ENCODE peak calls at places on chromosomes 12 and 14, in seven cellular contexts. P is CD4-positive, CD25-positive, alpha-beta regulatory T cell; J is CD8-positive, alpha-beta T cell; M is esophagus squamous epithelium; X is PC-3; N is kidney; W is heart right ventricle. O is an unnamed sample.
A peak's percentile ranks its signal among the peaks of the same experiment; 100 is the strongest.

GRCh38 chr12:4091001-4091789 is 182.4 kb upstream of the CCND2 start:
- DNase-seq in P (no peak), J (no peak), M (no peak), X (no peak), N (no peak), W (no peak), O (no peak)

GRCh38 chr12:93130371-93131049 is 201.4 kb upstream of the EEA1 start:
- DNase-seq in P (no peak), J (no peak), M (no peak), X (no peak), N (no peak), W (no peak), O (no peak)

GRCh38 chr12:94670885-94671284 is 20.5 kb upstream of the TMCC3 start:
- DNase-seq in P (no peak), J (no peak), M (no peak), X (no peak), N (no peak), W (no peak), O (no peak)

GRCh38 chr12:66035289-66035961 is 95.1 kb downstream of the LLPH start:
- DNase-seq in P (no peak), J (no peak), M (no peak), X (peak; percentile 79), N (no peak), W (no peak), O (no peak)

GRCh38 chr12:115758886-115759620 is 518.4 kb downstream of the MED13L start:
- DNase-seq in P (no peak), J (no peak), M (no peak), X (peak; percentile 11), N (no peak), W (no peak), O (no peak)

GRCh38 chr14:92595267-92595666 is 81.7 kb downstream of the RIN3 start:
- DNase-seq in P (no peak), J (no peak), M (no peak), X (no peak), N (no peak), W (no peak), O (no peak)

GRCh38 chr14:77098470-77099353 is 654 bp downstream of the CIPC start:
- DNase-seq in P (peak; percentile 15), J (peak; percentile 21), M (peak; percentile 37), X (peak; percentile 46), N (peak; percentile 92), W (peak; percentile 68), O (no peak)

GRCh38 chr12:106757623-106758348 is 16.7 kb upstream of the RIC8B start:
- DNase-seq in P (no peak), J (no peak), M (no peak), X (no peak), N (no peak), W (no peak), O (no peak)

GRCh38 chr14:95677168-95677835 is 8.9 kb upstream of the TCL1B start:
- DNase-seq in P (no peak), J (no peak), M (no peak), X (no peak), N (no peak), W (no peak), O (no peak)

GRCh38 chr12:96981053-96981452 is 74.0 kb downstream of the NEDD1 start:
- DNase-seq in P (no peak), J (no peak), M (no peak), X (peak; percentile 53), N (no peak), W (no peak), O (no peak)

GRCh38 chr12:29719381-29719780 is 64.4 kb downstream of the TMTC1 start:
- DNase-seq in P (no peak), J (no peak), M (no peak), X (no peak), N (no peak), W (no peak), O (no peak)

GRCh38 chr12:131060011-131060703 is 106.5 kb downstream of the ADGRD1 start:
- DNase-seq in P (no peak), J (no peak), M (no peak), X (no peak), N (peak; percentile 54), W (no peak), O (no peak)

GRCh38 chr12:98579347-98579746 is 14.1 kb upstream of the SLC25A3 start:
- DNase-seq in P (no peak), J (no peak), M (no peak), X (no peak), N (no peak), W (no peak), O (no peak)

GRCh38 chr14:50044040-50044651 is 72.2 kb downstream of the VCPKMT start:
- DNase-seq in P (no peak), J (no peak), M (no peak), X (no peak), N (no peak), W (no peak), O (peak; percentile 52)

GRCh38 chr12:104615048-104615561 is 158.4 kb downstream of the CHST11 start:
- DNase-seq in P (no peak), J (no peak), M (no peak), X (no peak), N (no peak), W (peak; percentile 16), O (no peak)

GRCh38 chr14:54565236-54566151 is 1.4 kb upstream of the SAMD4A start:
- DNase-seq in P (peak; percentile 69), J (peak; percentile 77), M (peak; percentile 56), X (peak; percentile 97), N (peak; percentile 97), W (peak; percentile 96), O (peak; percentile 86)

GRCh38 chr14:105070760-105071137 is 5.5 kb upstream of the GPR132 start:
- DNase-seq in P (no peak), J (peak; percentile 25), M (no peak), X (no peak), N (peak; percentile 71), W (no peak), O (no peak)

GRCh38 chr12:48924617-48925217 is 575 bp downstream of the FKBP11 start:
- DNase-seq in P (peak; percentile 62), J (peak; percentile 83), M (no peak), X (peak; percentile 44), N (peak; percentile 86), W (peak; percentile 29), O (peak; percentile 81)

GRCh38 chr14:76599556-76599955 is 161.7 kb upstream of the VASH1 start:
- DNase-seq in P (no peak), J (no peak), M (no peak), X (no peak), N (no peak), W (no peak), O (no peak)

GRCh38 chr12:70049596-70050360 is 193.5 kb upstream of the CNOT2 start:
- DNase-seq in P (no peak), J (peak; percentile 5), M (no peak), X (peak; percentile 96), N (no peak), W (no peak), O (no peak)

GRCh38 chr12:71415336-71416231 is 24.0 kb upstream of the LGR5 start:
- DNase-seq in P (no peak), J (peak; percentile 9), M (no peak), X (peak; percentile 81), N (no peak), W (peak; percentile 29), O (peak; percentile 47)

GRCh38 chr12:66516133-66516532 is 162.7 kb downstream of the GRIP1 start:
- DNase-seq in P (no peak), J (no peak), M (no peak), X (no peak), N (no peak), W (no peak), O (no peak)

GRCh38 chr14:28709571-28710305 is 56.8 kb upstream of the FOXG1 start:
- DNase-seq in P (no peak), J (no peak), M (no peak), X (no peak), N (no peak), W (no peak), O (no peak)

DNA sequence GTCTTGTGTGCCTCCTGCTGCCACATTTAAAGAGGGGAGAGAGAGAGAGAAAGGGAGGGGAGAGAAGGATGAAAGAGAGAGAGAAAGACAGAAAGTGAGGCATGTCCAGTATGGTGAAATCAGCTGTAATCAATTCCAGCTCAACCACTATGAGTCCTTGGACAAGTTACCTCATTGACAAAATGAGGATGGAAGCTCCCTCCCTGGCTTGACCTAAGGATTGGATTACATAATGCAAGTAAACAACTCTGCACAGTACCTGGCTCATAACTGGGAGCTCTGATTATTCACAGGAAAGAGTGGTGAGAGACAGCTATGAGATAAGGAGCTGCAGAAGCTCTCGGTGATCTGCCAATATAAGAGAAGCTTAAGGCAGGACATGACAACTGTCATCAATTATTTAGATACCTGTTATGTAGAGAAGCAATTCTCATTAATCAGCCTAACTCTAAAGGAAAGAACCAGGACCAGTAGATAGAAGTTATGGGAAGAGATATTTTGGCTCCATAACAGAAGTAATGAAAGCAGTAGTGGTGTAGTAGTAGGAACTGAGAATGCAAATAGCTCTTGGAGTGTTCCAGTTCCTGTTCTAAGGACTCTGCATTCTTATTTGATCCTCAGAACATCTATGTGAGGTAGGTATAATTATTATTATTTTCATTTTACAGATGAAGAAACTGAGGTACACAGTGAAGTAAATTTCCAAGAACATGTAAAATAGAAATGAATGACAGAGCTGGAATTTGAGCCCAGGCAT is 791.6 kb downstream of the DIO2 start:
- DNase-seq in P (no peak), J (no peak), M (no peak), X (no peak), N (no peak), W (no peak), O (no peak)
- H3K36me3 ChIP-seq in P (no peaks in the 10 kb centered on the region), J (no peaks in the 10 kb centered on the region), M (no peaks in the 10 kb centered on the region), X (no peaks in the 10 kb centered on the region), N (no peaks in the 10 kb centered on the region), W (no peaks in the 10 kb centered on the region), O (no peaks in the 10 kb centered on the region)

GRCh38 chr12:30730011-30730410 is 24.7 kb downstream of the CAPRIN2 start:
- DNase-seq in P (no peak), J (no peak), M (no peak), X (no peak), N (no peak), W (no peak), O (no peak)
- H3K36me3 ChIP-seq in P (peaks cover 25% of the 10 kb centered on the region), J (no peaks in the 10 kb centered on the region), M (peaks cover 51% of the 10 kb centered on the region), X (peaks cover 32% of the 10 kb centered on the region), N (peaks cover 12% of the 10 kb centered on the region), W (peaks cover 83% of the 10 kb centered on the region), O (peaks cover 25% of the 10 kb centered on the region)

DNA sequence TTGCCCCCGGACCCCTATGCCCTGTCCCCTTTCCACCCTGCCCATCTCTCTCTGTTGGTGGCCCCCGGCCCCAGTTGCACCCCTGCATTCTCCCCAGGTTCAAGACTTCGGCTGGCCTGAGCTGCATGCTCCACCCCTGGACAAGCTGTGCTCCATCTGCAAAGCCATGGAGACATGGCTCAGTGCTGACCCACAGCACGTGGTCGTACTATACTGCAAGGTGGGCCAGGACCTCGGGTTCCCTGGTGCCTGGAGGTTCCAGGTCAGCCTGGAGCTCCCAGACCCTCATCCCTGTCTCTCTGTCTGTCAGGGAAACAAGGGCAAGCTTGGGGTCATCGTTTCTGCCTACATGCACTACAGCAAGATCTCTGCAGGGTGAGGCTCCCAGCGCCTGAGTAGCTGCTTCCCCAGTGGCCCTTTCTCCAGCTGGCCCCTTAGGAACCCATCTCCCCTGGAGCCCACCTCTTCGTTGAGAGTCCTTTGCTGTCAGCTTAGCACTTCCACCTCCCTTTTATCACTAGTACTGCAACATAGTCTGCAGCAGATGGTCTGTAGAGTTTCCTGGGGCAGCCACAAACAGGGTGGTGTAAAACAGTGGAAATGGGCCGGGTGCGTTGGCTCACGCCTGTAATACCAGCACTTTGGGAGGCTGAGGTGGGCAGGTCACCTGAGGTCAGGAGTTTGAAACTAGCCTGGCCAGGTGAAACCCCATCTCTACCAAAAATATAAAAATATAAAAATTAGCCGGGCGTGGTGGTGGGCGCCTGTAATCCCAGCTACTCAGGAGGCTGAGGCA is 5.8 kb downstream of the TNS2 start:
- DNase-seq in P (no peak), J (no peak), M (no peak), X (no peak), N (peak; percentile 76), W (no peak), O (no peak)
- H3K36me3 ChIP-seq in P (no peaks in the 10 kb centered on the region), J (no peaks in the 10 kb centered on the region), M (peaks cover 58% of the 10 kb centered on the region), X (no peaks in the 10 kb centered on the region), N (peaks cover 32% of the 10 kb centered on the region), W (peaks cover 60% of the 10 kb centered on the region), O (no peaks in the 10 kb centered on the region)

GRCh38 chr12:90008277-90008676 is 299.6 kb upstream of the ATP2B1 start:
- DNase-seq in P (no peak), J (no peak), M (no peak), X (no peak), N (no peak), W (no peak), O (no peak)
- H3K36me3 ChIP-seq in P (no peaks in the 10 kb centered on the region), J (no peaks in the 10 kb centered on the region), M (no peaks in the 10 kb centered on the region), X (no peaks in the 10 kb centered on the region), N (no peaks in the 10 kb centered on the region), W (no peaks in the 10 kb centered on the region), O (no peaks in the 10 kb centered on the region)

O was measured in CD4-positive, alpha-beta memory T cell.